ENCODE peak calls at places on chromosomes 12 and 14, in five cellular contexts. M is neural progenitor cell; Z is PC-3; B is naive thymus-derived CD4-positive, alpha-beta T cell; X is GM23248. A is an unnamed sample. For H3K27me3 and H3K4me1, the result is how much of the 10 kb centered on the place peaks cover.

GRCh38 chr14:22471545-22472121 is 117.4 kb downstream of the DAD1 start:
- DNase-seq in M (peak), Z (peak), B (no peak), X (no peak), A (peak)

GRCh38 chr14:52834440-52834842 is 43.0 kb upstream of the GNPNAT1 start:
- DNase-seq in M (no peak), Z (peak), B (no peak), X (peak), A (no peak)

GRCh38 chr12:97968641-97969171 is 506.1 kb downstream of the RMST start:
- DNase-seq in M (no peak), Z (no peak), B (no peak), X (no peak), A (no peak)

GRCh38 chr12:93089805-93090569 is 160.9 kb upstream of the EEA1 start:
- DNase-seq in M (no peak), Z (peak), B (peak), X (peak), A (no peak)

GRCh38 chr14:63596998-63597658 is 44.5 kb downstream of the WDR89 start:
- DNase-seq in M (no peak), Z (no peak), B (no peak), X (no peak), A (no peak)

GRCh38 chr12:26126340-26127284 is 1.8 kb upstream of the BHLHE41 start:
- DNase-seq in M (peak), Z (peak), B (no peak), X (peak), A (peak)

GRCh38 chr14:76901171-76902055 is 75.2 kb downstream of the LRRC74A start:
- DNase-seq in M (no peak), Z (no peak), B (no peak), X (peak), A (no peak)

GRCh38 chr12:459430-460258 is at the start of gene B4GALNT3:
- DNase-seq in M (peak), Z (peak), B (peak), X (peak), A (peak)

GRCh38 chr12:50120521-50120920 is 8.5 kb downstream of the COX14 start:
- DNase-seq in M (no peak), Z (no peak), B (no peak), X (no peak), A (no peak)

GRCh38 chr14:22391908-22392307 is 197.1 kb downstream of the DAD1 start:
- DNase-seq in M (peak), Z (peak), B (no peak), X (peak), A (peak)

DNA sequence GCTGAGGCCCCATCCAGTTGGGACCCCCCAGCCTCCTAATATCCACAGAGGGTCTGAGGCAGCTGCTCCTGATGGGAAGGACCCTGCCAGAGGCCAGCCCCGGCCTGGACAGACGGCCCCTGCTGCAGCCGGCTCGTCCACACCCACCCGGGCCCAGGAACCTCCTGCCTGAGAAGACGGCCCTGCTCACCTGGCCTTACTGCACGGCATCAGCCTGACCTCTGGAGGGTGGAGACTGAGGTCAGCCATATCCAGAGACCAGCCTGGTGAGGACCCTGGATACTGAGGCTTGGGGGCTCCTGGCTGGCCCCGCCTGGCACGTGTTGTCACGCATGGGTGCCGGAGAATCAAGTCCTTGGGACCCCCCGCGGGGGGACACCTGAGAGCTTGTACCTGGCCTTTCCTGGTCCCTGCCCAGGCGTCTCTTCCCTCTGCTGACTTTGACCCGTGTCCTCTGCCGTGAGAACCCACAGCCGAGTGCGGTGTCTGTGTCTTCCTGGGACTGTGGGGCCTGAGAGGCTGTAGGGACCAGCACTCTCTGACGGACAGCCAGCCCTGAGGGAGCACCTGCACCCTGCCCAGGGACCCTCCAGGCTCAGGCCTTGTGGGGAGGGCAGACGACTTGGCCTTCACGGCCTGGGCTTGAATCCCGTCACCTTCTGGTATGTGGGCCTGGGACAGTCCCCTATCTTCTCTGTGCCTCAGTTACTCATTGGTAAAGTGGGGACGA is 57.3 kb downstream of the NOC4L start:
- DNase-seq in M (no peak), Z (no peak), B (no peak), X (no peak), A (no peak)
- H3K27me3 ChIP-seq in M (half or more), Z (under half), B (under half), X (under half), A (under half)

DNA sequence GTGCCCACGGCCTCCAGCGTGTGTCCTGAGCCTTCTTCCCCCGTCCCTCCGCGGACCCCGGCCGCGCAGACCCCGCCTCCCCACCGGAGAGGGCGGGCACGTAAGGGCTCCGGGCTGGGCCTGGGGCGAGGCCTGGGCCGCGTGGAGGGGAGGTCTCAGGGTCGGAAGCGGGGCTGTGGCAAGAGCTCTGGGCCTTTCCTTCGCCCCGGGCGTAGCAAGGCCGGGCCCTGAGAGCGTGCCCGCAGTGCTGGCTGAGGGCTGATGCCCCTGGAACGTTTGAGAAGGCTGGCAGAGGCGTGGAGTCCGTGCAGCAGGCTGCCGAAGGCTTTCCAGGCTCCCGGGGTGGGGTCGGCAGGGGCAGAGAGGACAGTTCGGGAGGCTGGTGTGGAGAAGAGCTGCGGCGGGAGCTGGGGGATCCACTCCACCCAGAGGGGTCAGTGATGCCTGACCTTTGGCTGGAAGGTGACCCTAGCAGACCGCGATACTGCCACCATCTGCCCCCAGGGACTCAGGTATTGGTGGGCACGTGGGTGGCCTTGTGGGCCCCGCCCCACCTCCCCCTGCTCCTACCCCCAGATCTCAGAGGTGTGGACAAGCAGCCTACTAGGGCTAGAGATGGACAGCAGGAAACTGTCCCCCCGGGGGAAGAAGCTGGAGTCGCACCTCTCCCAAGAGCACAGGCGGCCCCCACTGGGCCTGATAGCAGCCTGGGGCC is 545 bp downstream of the TEX22 start:
- DNase-seq in M (no peak), Z (peak), B (peak), X (peak), A (no peak)
- H3K4me1 ChIP-seq in M (under half), Z (under half), B (under half), X (under half), A (under half)

GRCh38 chr14:60093606-60094005 is 1.9 kb downstream of the PCNX4 start:
- DNase-seq in M (no peak), Z (peak), B (no peak), X (peak), A (no peak)

GRCh38 chr14:60095781-60096450 is 4.2 kb downstream of the PCNX4 start:
- DNase-seq in M (no peak), Z (peak), B (no peak), X (peak), A (no peak)

GRCh38 chr14:60092516-60092915 is 793 bp downstream of the PCNX4 start:
- DNase-seq in M (peak), Z (peak), B (no peak), X (peak), A (peak)

GRCh38 chr14:60093088-60093487 is 1.4 kb downstream of the PCNX4 start:
- DNase-seq in M (no peak), Z (peak), B (no peak), X (peak), A (no peak)

GRCh38 chr14:60094306-60094897 is 2.7 kb downstream of the PCNX4 start:
- DNase-seq in M (peak), Z (peak), B (no peak), X (peak), A (no peak)
- H3K4me3 ChIP-seq in M (peak), Z (peak), B (no peak), X (peak), A (no peak)

GRCh38 chr12:54001283-54002187 is 1.6 kb downstream of the HOXC9 start:
- DNase-seq in M (no peak), Z (no peak), B (no peak), X (no peak), A (no peak)
- H3K27me3 ChIP-seq in M (half or more), Z (under half), B (half or more), X (under half), A (under half)

GRCh38 chr14:34094384-34094783 is 143.5 kb upstream of the EGLN3 start:
- DNase-seq in M (no peak), Z (no peak), B (no peak), X (no peak), A (no peak)
- H3K4me1 ChIP-seq in M (under half), Z (under half), B (under half), X (under half), A (under half)

GRCh38 chr12:108664338-108665258 is 30.9 kb upstream of the SELPLG start:
- DNase-seq in M (peak), Z (peak), B (peak), X (peak), A (peak)
- H3K4me3 ChIP-seq in M (no peak), Z (no peak), B (no peak), X (peak), A (no peak)

GRCh38 chr12:52808573-52809160 is 5.2 kb downstream of the KRT4 start:
- DNase-seq in M (no peak), Z (no peak), B (no peak), X (no peak), A (no peak)
- H3K27me3 ChIP-seq in M (under half), Z (under half), B (under half), X (under half), A (under half)

GRCh38 chr14:106875503-106875902 is 1349.1 kb downstream of the TMEM121 start:
- DNase-seq in M (no peak), Z (no peak), B (no peak), X (no peak), A (peak)

GRCh38 chr14:106876711-106877110 is 1350.3 kb downstream of the TMEM121 start:
- DNase-seq in M (no peak), Z (no peak), B (no peak), X (no peak), A (no peak)

GRCh38 chr14:106883218-106883692 is 1356.9 kb downstream of the TMEM121 start:
- DNase-seq in M (no peak), Z (peak), B (peak), X (peak), A (peak)

GRCh38 chr14:106877527-106877926 is 1351.1 kb downstream of the TMEM121 start:
- DNase-seq in M (no peak), Z (no peak), B (no peak), X (no peak), A (peak)

DNA sequence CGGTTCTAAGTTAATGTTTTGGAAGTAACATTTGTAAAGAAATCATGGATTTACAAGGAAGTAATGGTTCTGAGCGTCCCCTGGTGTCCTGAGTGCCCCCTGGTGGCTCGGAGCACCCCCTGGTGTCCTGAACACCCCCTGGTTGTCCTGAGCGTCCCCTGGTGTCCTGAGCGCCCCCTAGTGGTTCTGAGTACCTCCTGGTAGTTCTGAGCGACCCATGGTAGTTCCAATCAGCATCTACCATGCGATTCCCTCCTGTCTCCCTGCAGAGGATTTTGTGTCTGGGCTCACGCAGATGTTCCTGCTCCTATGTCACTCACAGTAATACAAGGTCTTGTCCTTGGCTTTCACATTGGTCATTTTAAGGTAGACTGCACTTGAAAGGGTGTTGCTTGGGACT is 1352.9 kb downstream of the TMEM121 start:
- DNase-seq in M (no peak), Z (peak), B (peak), X (peak), A (peak)
- H3K4me1 ChIP-seq in M (under half), Z (under half), B (under half), X (under half), A (under half)

GRCh38 chr12:68612245-68612644 is 1.5 kb downstream of the RAP1B start:
- DNase-seq in M (no peak), Z (peak), B (no peak), X (peak), A (no peak)

GRCh38 chr12:68614772-68615171 is 4.1 kb downstream of the RAP1B start:
- DNase-seq in M (no peak), Z (no peak), B (no peak), X (no peak), A (no peak)

GRCh38 chr12:68612675-68613074 is 2.0 kb downstream of the RAP1B start:
- DNase-seq in M (no peak), Z (no peak), B (peak), X (no peak), A (no peak)

GRCh38 chr12:68613209-68613904 is 2.7 kb downstream of the RAP1B start:
- DNase-seq in M (no peak), Z (no peak), B (peak), X (no peak), A (peak)

DNA sequence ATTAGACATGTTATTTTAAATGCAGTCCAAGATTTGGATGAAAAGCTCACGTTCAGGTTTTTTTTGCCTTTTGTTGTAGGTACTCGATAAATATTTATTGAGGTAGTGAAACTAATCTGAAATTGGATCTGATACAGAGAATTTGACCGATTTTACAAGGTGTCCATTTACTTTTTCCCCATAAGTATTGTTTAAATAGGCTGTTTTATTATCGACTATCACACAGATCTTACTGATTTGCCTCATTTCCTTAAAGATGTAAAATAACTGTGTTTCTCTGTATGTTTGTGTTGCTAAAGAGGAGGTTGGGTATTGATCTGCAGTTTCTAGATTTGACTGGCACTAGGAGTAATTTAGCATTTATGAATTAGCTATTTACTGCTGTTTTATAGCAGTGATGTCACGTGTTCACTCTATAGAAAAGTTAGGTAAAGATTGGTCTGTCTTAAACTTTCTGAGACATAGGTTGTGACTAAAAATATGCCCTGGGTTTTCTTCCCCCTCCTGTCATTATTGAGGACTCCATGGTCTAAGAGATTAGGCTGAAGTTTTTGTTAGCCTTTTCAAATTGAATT is 3.5 kb downstream of the RAP1B start:
- DNase-seq in M (no peak), Z (peak), B (no peak), X (no peak), A (no peak)
- H3K4me3 ChIP-seq in M (no peak), Z (peak), B (peak), X (peak), A (no peak)

GRCh38 chr14:60658909-60659585 is 9.8 kb upstream of the SIX1 start:
- DNase-seq in M (peak), Z (peak), B (no peak), X (no peak), A (no peak)
- H3K27me3 ChIP-seq in M (half or more), Z (under half), B (under half), X (under half), A (under half)